ENCODE peak calls at places on chromosomes 6 and 20, in four cellular contexts. R is colonic mucosa, V is K562, K is cardiac muscle cell. J is an unnamed sample.

GRCh38 chr6:25456656-25457055 is 177.5 kb downstream of the CARMIL1 start:
- DNase-seq in R (no peak), V (no peak), K (no peak), J (no peak)

GRCh38 chr6:71602385-71602949 is 283.9 kb upstream of the RIMS1 start:
- DNase-seq in R (no peak), V (no peak), K (no peak), J (no peak)

GRCh38 chr6:30881987-30882763 is 2.1 kb upstream of the DDR1 start:
- DNase-seq in R (peak), V (no peak), K (peak), J (peak)

GRCh38 chr20:15346657-15347280 is 1009.4 kb upstream of the FLRT3 start:
- DNase-seq in R (no peak), V (no peak), K (no peak), J (no peak)

GRCh38 chr6:170086639-170087420 is 204.0 kb downstream of the DLL1 start:
- DNase-seq in R (no peak), V (no peak), K (no peak), J (no peak)

GRCh38 chr6:43509984-43510826 is at the start of gene LRRC73:
- DNase-seq in R (peak), V (peak), K (peak), J (peak)

GRCh38 chr20:31920275-31920855 is 31.5 kb downstream of the PDRG1 start:
- DNase-seq in R (no peak), V (no peak), K (no peak), J (no peak)

GRCh38 chr20:22312744-22313346 is 271.5 kb downstream of the FOXA2 start:
- DNase-seq in R (peak), V (peak), K (peak), J (peak)

GRCh38 chr6:3455490-3456394 is 1.1 kb downstream of the SLC22A23 start:
- DNase-seq in R (peak), V (peak), K (peak), J (peak)

GRCh38 chr6:96235927-96236326 is 220.2 kb downstream of the FUT9 start:
- DNase-seq in R (no peak), V (no peak), K (no peak), J (no peak)

GRCh38 chr6:149895702-149896310 is 2.1 kb downstream of the RAET1E start:
- DNase-seq in R (peak), V (no peak), K (no peak), J (no peak)

GRCh38 chr6:111591370-111591900 is 14.2 kb downstream of the TRAF3IP2 start:
- DNase-seq in R (peak), V (peak), K (no peak), J (peak)

GRCh38 chr6:144585217-144585814 is 300.2 kb downstream of the UTRN start:
- DNase-seq in R (no peak), V (peak), K (peak), J (peak)

GRCh38 chr20:11891827-11892521 is 25.7 kb upstream of the BTBD3 start:
- DNase-seq in R (peak), V (peak), K (peak), J (peak)

GRCh38 chr6:159929819-159930218 is 39.0 kb downstream of the MAS1 start:
- DNase-seq in R (no peak), V (peak), K (peak), J (peak)

GRCh38 chr20:25269057-25269832 is 21.4 kb downstream of the PYGB start:
- DNase-seq in R (peak), V (no peak), K (no peak), J (no peak)

GRCh38 chr6:80217799-80218198 is 111.3 kb downstream of the BCKDHB start:
- DNase-seq in R (no peak), V (no peak), K (no peak), J (peak)

GRCh38 chr6:3137057-3137777 is 18.7 kb downstream of the BPHL start:
- DNase-seq in R (no peak), V (no peak), K (no peak), J (no peak)

GRCh38 chr20:63272105-63273078 is at the start of gene ARFGAP1:
- DNase-seq in R (peak), V (peak), K (peak), J (peak)

GRCh38 chr6:134640975-134641429 is 308.9 kb downstream of the ALDH8A1 start:
- DNase-seq in R (peak), V (peak), K (peak), J (peak)

GRCh38 chr20:57289401-57290177 is 23.1 kb upstream of the BMP7 start:
- DNase-seq in R (no peak), V (no peak), K (no peak), J (no peak)

GRCh38 chr6:151101811-151102694 is 137.7 kb upstream of the AKAP12 start:
- DNase-seq in R (no peak), V (no peak), K (no peak), J (no peak)

GRCh38 chr20:16434087-16434664 is 139.1 kb downstream of the KIF16B start:
- DNase-seq in R (peak), V (peak), K (peak), J (peak)

GRCh38 chr6:17601389-17601703 is 1.2 kb downstream of the FAM8A1 start:
- DNase-seq in R (no peak), V (no peak), K (no peak), J (no peak)
- H3K4me3 ChIP-seq in R (peak), V (peak), K (peak), J (peak)

DNA sequence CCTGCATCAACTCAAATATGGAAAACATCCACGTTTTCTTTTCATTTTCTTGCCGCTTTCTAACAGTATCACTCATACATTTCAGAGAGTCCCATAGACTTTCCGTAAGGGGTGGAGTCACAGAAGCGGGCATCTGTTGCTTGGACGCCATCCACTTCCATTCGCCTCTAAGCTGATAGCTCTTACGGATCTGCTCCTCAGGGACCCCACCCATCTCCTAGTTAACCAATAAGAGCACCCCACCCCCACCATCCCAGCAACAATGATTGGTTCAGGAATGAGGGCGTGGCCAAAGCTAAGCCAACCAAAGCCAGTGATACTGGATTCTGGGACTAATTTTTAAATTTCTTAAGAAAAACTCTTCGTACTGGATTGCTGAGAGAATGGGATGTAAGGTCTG is 42.4 kb downstream of the SLC2A10 start:
- DNase-seq in R (no peak), V (peak), K (no peak), J (no peak)
- H3K27ac ChIP-seq in R (no peak), V (no peak), K (no peak), J (no peak)

DNA sequence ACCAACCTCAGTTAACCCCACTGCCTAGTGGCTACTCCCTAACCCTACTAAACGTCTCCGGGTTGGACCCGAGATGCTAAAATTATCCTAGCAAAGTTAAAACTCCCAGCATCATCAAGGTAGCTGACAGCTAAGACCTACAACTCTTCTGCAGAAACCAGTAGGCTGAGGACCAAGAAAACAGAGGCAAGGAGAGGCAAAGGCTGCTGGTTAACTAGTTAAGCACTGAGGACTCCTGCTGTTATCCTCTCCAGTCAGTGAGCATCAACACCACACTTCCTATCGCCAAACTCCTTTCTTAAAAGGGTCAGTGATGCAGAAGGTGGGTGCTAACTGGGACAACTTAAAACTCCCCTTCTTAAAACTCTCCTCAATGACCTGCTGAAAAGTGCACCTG is 1.8 kb downstream of the TRERF1 start:
- DNase-seq in R (no peak), V (no peak), K (no peak), J (no peak)
- H3K4me3 ChIP-seq in R (peak), V (no peak), K (peak), J (peak)

DNA sequence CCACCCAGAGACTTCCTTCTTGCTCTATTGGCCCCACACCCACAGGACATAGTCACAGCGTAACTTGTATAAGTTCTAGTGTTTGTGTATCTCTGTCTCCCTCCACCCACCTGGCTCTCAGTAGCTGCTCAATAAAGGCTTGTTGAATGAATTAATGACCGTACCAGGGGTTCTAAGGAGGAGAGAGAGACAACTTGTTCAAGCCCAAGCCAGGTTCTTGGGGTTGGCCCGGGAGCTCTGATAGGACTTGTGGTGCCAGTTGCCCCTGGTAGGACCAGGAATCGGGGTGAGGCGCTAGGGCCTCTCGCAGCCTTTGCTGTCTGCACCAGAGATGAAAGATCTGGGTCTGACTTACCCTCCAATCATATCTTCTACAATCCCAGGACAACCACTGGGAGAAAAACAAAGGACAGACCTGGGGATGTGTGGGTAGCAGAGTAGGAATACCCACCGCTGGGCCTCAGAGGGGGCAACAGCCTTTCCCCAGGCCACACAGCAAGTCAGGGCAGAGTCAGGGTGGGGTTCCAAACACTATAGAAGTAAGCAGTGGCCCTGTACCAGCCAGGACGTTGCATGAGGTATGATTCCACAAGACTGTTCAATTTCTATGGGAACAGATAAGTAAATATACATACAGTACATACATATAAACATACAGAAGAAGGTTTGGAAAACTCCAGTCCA is 5.3 kb upstream of the TGM2 start:
- DNase-seq in R (no peak), V (no peak), K (no peak), J (no peak)
- H3K27ac ChIP-seq in R (no peak), V (no peak), K (no peak), J (peak)

GRCh38 chr6:168341280-168341679 is 21.7 kb upstream of the DACT2 start:
- DNase-seq in R (no peak), V (no peak), K (no peak), J (no peak)

GRCh38 chr6:168340819-168341218 is 21.2 kb upstream of the DACT2 start:
- DNase-seq in R (no peak), V (no peak), K (no peak), J (no peak)

GRCh38 chr6:168336967-168337366 is 17.4 kb upstream of the DACT2 start:
- DNase-seq in R (peak), V (no peak), K (no peak), J (no peak)

GRCh38 chr6:168335341-168335740 is 15.8 kb upstream of the DACT2 start:
- DNase-seq in R (peak), V (no peak), K (no peak), J (no peak)

DNA sequence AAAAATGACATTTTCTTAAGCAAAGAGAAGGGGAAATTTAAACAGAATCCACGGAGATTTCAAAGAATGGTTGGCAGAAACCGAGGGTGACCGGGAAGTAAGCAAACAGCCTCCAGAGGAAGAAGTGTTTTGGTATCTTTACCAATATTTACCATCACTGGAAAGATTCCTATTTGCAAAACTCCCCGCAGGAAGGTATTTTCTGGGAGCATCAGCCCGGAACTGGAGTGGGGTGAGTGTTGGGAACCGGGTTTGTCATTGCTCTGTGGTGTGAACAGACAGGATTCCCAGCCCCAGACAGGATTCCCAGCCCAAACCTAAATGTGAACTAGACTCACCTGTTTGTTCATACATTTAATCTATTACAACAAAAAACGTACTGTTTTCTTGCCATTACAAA is 19.2 kb upstream of the DACT2 start:
- DNase-seq in R (no peak), V (no peak), K (no peak), J (no peak)
- H3K4me3 ChIP-seq in R (no peak), V (no peak), K (no peak), J (no peak)

J was measured in hepatocyte.